ENCODE peak calls at places on chromosomes 6 and 20, in five cellular contexts. One of them, this sample, is unnamed.

GRCh38 chr6:21003780-21004541 is 469.7 kb downstream of the CDKAL1 start:
- DNase-seq in mesothelial cell of epicardium: no peak
- DNase-seq in COR-L47: no peak
- DNase-seq in effector memory CD4-positive, alpha-beta T cell: no peak
- DNase-seq in CD8-positive, alpha-beta T cell: no peak
- DNase-seq in this sample: no peak

GRCh38 chr6:106574729-106575458 is 54.4 kb downstream of the RTN4IP1 start:
- DNase-seq in effector memory CD4-positive, alpha-beta T cell: no peak
- DNase-seq in CD8-positive, alpha-beta T cell: no peak
- DNase-seq in mesothelial cell of epicardium: no peak
- DNase-seq in COR-L47: no peak
- DNase-seq in this sample: no peak

GRCh38 chr20:35648836-35649235 is 15.9 kb downstream of the CPNE1 start:
- DNase-seq in CD8-positive, alpha-beta T cell: no peak
- DNase-seq in COR-L47: no peak
- DNase-seq in mesothelial cell of epicardium: no peak
- DNase-seq in effector memory CD4-positive, alpha-beta T cell: no peak
- DNase-seq in this sample: no peak

GRCh38 chr20:676967-677366 is 1.4 kb upstream of the SCRT2 start:
- DNase-seq in CD8-positive, alpha-beta T cell: no peak
- DNase-seq in COR-L47: no peak
- DNase-seq in mesothelial cell of epicardium: no peak
- DNase-seq in effector memory CD4-positive, alpha-beta T cell: no peak
- DNase-seq in this sample: no peak

GRCh38 chr6:48318670-48319069 is 207.7 kb upstream of the PTCHD4 start:
- DNase-seq in COR-L47: no peak
- DNase-seq in effector memory CD4-positive, alpha-beta T cell: no peak
- DNase-seq in CD8-positive, alpha-beta T cell: no peak
- DNase-seq in mesothelial cell of epicardium: no peak
- DNase-seq in this sample: no peak

GRCh38 chr6:72649032-72649984 is 27.4 kb downstream of the KCNQ5 start:
- DNase-seq in COR-L47: no peak
- DNase-seq in CD8-positive, alpha-beta T cell: no peak
- DNase-seq in mesothelial cell of epicardium: no peak
- DNase-seq in effector memory CD4-positive, alpha-beta T cell: no peak
- DNase-seq in this sample: no peak

GRCh38 chr20:20317195-20318113 is 50.5 kb upstream of the INSM1 start:
- DNase-seq in mesothelial cell of epicardium: no peak
- DNase-seq in COR-L47: no peak
- DNase-seq in effector memory CD4-positive, alpha-beta T cell: no peak
- DNase-seq in CD8-positive, alpha-beta T cell: no peak
- DNase-seq in this sample: peak

GRCh38 chr6:87155920-87156600 is 695 bp downstream of the ZNF292 start:
- DNase-seq in CD8-positive, alpha-beta T cell: no peak
- DNase-seq in COR-L47: peak
- DNase-seq in effector memory CD4-positive, alpha-beta T cell: peak
- DNase-seq in mesothelial cell of epicardium: peak
- DNase-seq in this sample: peak

GRCh38 chr6:128370072-128370471 is 150.3 kb downstream of the PTPRK start:
- DNase-seq in mesothelial cell of epicardium: no peak
- DNase-seq in CD8-positive, alpha-beta T cell: no peak
- DNase-seq in COR-L47: no peak
- DNase-seq in effector memory CD4-positive, alpha-beta T cell: no peak
- DNase-seq in this sample: no peak

GRCh38 chr6:1609662-1610496 is at the start of gene FOXC1:
- DNase-seq in COR-L47: peak
- DNase-seq in mesothelial cell of epicardium: peak
- DNase-seq in CD8-positive, alpha-beta T cell: no peak
- DNase-seq in effector memory CD4-positive, alpha-beta T cell: no peak
- DNase-seq in this sample: peak

GRCh38 chr6:72968704-72969103 is 256.6 kb downstream of the KHDC1L start:
- DNase-seq in mesothelial cell of epicardium: no peak
- DNase-seq in COR-L47: no peak
- DNase-seq in effector memory CD4-positive, alpha-beta T cell: no peak
- DNase-seq in CD8-positive, alpha-beta T cell: no peak
- DNase-seq in this sample: no peak

GRCh38 chr6:40642190-40642589 is 55.0 kb upstream of the LRFN2 start:
- DNase-seq in COR-L47: no peak
- DNase-seq in CD8-positive, alpha-beta T cell: no peak
- DNase-seq in mesothelial cell of epicardium: no peak
- DNase-seq in effector memory CD4-positive, alpha-beta T cell: no peak
- DNase-seq in this sample: no peak

GRCh38 chr6:153208706-153209105 is 77.6 kb upstream of the RGS17 start:
- DNase-seq in mesothelial cell of epicardium: no peak
- DNase-seq in CD8-positive, alpha-beta T cell: no peak
- DNase-seq in effector memory CD4-positive, alpha-beta T cell: no peak
- DNase-seq in COR-L47: no peak
- DNase-seq in this sample: no peak

GRCh38 chr6:15754035-15754705 is 91.3 kb upstream of the DTNBP1 start:
- DNase-seq in mesothelial cell of epicardium: no peak
- DNase-seq in effector memory CD4-positive, alpha-beta T cell: no peak
- DNase-seq in COR-L47: no peak
- DNase-seq in CD8-positive, alpha-beta T cell: no peak
- DNase-seq in this sample: no peak

GRCh38 chr6:134175532-134176282 is 123.3 kb upstream of the SLC2A12 start:
- DNase-seq in effector memory CD4-positive, alpha-beta T cell: peak
- DNase-seq in mesothelial cell of epicardium: no peak
- DNase-seq in COR-L47: no peak
- DNase-seq in CD8-positive, alpha-beta T cell: no peak
- DNase-seq in this sample: peak

GRCh38 chr20:549720-550496 is 6.3 kb upstream of the CSNK2A1 start:
- DNase-seq in COR-L47: no peak
- DNase-seq in effector memory CD4-positive, alpha-beta T cell: no peak
- DNase-seq in CD8-positive, alpha-beta T cell: no peak
- DNase-seq in mesothelial cell of epicardium: no peak
- DNase-seq in this sample: no peak

GRCh38 chr20:53850318-53850717 is 220.1 kb downstream of the BCAS1 start:
- DNase-seq in mesothelial cell of epicardium: no peak
- DNase-seq in effector memory CD4-positive, alpha-beta T cell: no peak
- DNase-seq in CD8-positive, alpha-beta T cell: no peak
- DNase-seq in COR-L47: no peak
- DNase-seq in this sample: no peak

GRCh38 chr20:12482661-12483060 is 526.1 kb upstream of the SPTLC3 start:
- DNase-seq in mesothelial cell of epicardium: no peak
- DNase-seq in CD8-positive, alpha-beta T cell: no peak
- DNase-seq in effector memory CD4-positive, alpha-beta T cell: no peak
- DNase-seq in COR-L47: no peak
- DNase-seq in this sample: no peak

GRCh38 chr6:57423468-57423867 is 106.0 kb downstream of the PRIM2 start:
- DNase-seq in effector memory CD4-positive, alpha-beta T cell: no peak
- DNase-seq in mesothelial cell of epicardium: no peak
- DNase-seq in COR-L47: no peak
- DNase-seq in CD8-positive, alpha-beta T cell: no peak
- DNase-seq in this sample: no peak

GRCh38 chr6:40588070-40588384 is 863 bp upstream of the LRFN2 start:
- DNase-seq in COR-L47: no peak
- DNase-seq in CD8-positive, alpha-beta T cell: no peak
- DNase-seq in effector memory CD4-positive, alpha-beta T cell: no peak
- DNase-seq in mesothelial cell of epicardium: no peak
- DNase-seq in this sample: no peak

GRCh38 chr6:158366363-158366762 is 54.1 kb downstream of the TULP4 start:
- DNase-seq in effector memory CD4-positive, alpha-beta T cell: no peak
- DNase-seq in CD8-positive, alpha-beta T cell: no peak
- DNase-seq in COR-L47: no peak
- DNase-seq in mesothelial cell of epicardium: no peak
- DNase-seq in this sample: no peak

GRCh38 chr6:129679758-129680157 is 30.2 kb downstream of the ARHGAP18 start:
- DNase-seq in CD8-positive, alpha-beta T cell: no peak
- DNase-seq in COR-L47: no peak
- DNase-seq in effector memory CD4-positive, alpha-beta T cell: no peak
- DNase-seq in mesothelial cell of epicardium: no peak
- DNase-seq in this sample: no peak

GRCh38 chr6:142850653-142851434 is 94.1 kb downstream of the HIVEP2 start:
- DNase-seq in COR-L47: no peak
- DNase-seq in CD8-positive, alpha-beta T cell: no peak
- DNase-seq in effector memory CD4-positive, alpha-beta T cell: no peak
- DNase-seq in mesothelial cell of epicardium: no peak
- DNase-seq in this sample: no peak

GRCh38 chr6:39420300-39421265 is 98.1 kb upstream of the KCNK16 start:
- DNase-seq in effector memory CD4-positive, alpha-beta T cell: no peak
- DNase-seq in COR-L47: no peak
- DNase-seq in CD8-positive, alpha-beta T cell: no peak
- DNase-seq in mesothelial cell of epicardium: no peak
- DNase-seq in this sample: no peak

GRCh38 chr6:89281779-89282246 is 33.3 kb downstream of the GABRR2 start:
- DNase-seq in CD8-positive, alpha-beta T cell: no peak
- DNase-seq in effector memory CD4-positive, alpha-beta T cell: peak
- DNase-seq in mesothelial cell of epicardium: no peak
- DNase-seq in COR-L47: no peak
- DNase-seq in this sample: no peak

GRCh38 chr6:16437984-16438383 is 199.6 kb downstream of the GMPR start:
- DNase-seq in COR-L47: no peak
- DNase-seq in effector memory CD4-positive, alpha-beta T cell: no peak
- DNase-seq in mesothelial cell of epicardium: no peak
- DNase-seq in CD8-positive, alpha-beta T cell: no peak
- DNase-seq in this sample: no peak

GRCh38 chr6:131382646-131383045 is 190.4 kb upstream of the ARG1 start:
- DNase-seq in CD8-positive, alpha-beta T cell: no peak
- DNase-seq in effector memory CD4-positive, alpha-beta T cell: no peak
- DNase-seq in COR-L47: peak
- DNase-seq in mesothelial cell of epicardium: no peak
- DNase-seq in this sample: no peak

GRCh38 chr6:167267896-167268528 is 23.1 kb upstream of the UNC93A start:
- DNase-seq in COR-L47: no peak
- DNase-seq in CD8-positive, alpha-beta T cell: no peak
- DNase-seq in mesothelial cell of epicardium: no peak
- DNase-seq in effector memory CD4-positive, alpha-beta T cell: no peak
- DNase-seq in this sample: no peak

This sample was measured in Peyer's patch.